ENCODE peak calls at places on chromosomes 5 and 9, in eight cellular contexts. One of them, this sample, is unnamed.

GRCh38 chr5:100517301-100517974 is 17.7 kb upstream of the FAM174A start:
- DNase-seq in IMR-90: no peak
- DNase-seq in hepatocyte: no peak
- DNase-seq in HCT116: no peak
- DNase-seq in A673: no peak
- DNase-seq in endothelial cell of umbilical vein: no peak
- DNase-seq in Peyer's patch: no peak
- DNase-seq in esophagus squamous epithelium: peak; percentile 1
- DNase-seq in this sample: no peak

GRCh38 chr9:34985311-34985899 is 4.1 kb upstream of the DNAJB5 start:
- DNase-seq in esophagus squamous epithelium: no peak
- DNase-seq in endothelial cell of umbilical vein: peak; percentile 72
- DNase-seq in A673: peak; percentile 62
- DNase-seq in HCT116: peak; percentile 59
- DNase-seq in IMR-90: peak; percentile 63
- DNase-seq in hepatocyte: peak; percentile 79
- DNase-seq in Peyer's patch: peak; percentile 85
- DNase-seq in this sample: no peak

GRCh38 chr5:179261301-179262125 is 83.7 kb downstream of the ADAMTS2 start:
- DNase-seq in esophagus squamous epithelium: no peak
- DNase-seq in hepatocyte: peak; percentile 66
- DNase-seq in A673: no peak
- DNase-seq in Peyer's patch: peak; percentile 38
- DNase-seq in HCT116: no peak
- DNase-seq in endothelial cell of umbilical vein: no peak
- DNase-seq in IMR-90: peak; percentile 57
- DNase-seq in this sample: no peak

GRCh38 chr9:129436751-129437625 is 183.9 kb downstream of the C9orf50 start:
- DNase-seq in hepatocyte: peak; percentile 90
- DNase-seq in endothelial cell of umbilical vein: peak; percentile 57
- DNase-seq in esophagus squamous epithelium: no peak
- DNase-seq in HCT116: no peak
- DNase-seq in IMR-90: peak; percentile 57
- DNase-seq in A673: peak; percentile 67
- DNase-seq in Peyer's patch: peak; percentile 70
- DNase-seq in this sample: no peak

GRCh38 chr5:172342907-172343306 is 59.3 kb upstream of the UBTD2 start:
- DNase-seq in hepatocyte: no peak
- DNase-seq in endothelial cell of umbilical vein: no peak
- DNase-seq in HCT116: no peak
- DNase-seq in esophagus squamous epithelium: no peak
- DNase-seq in Peyer's patch: no peak
- DNase-seq in A673: no peak
- DNase-seq in IMR-90: no peak
- DNase-seq in this sample: no peak

GRCh38 chr5:2905741-2906140 is 154.3 kb upstream of the IRX2 start:
- DNase-seq in HCT116: no peak
- DNase-seq in A673: no peak
- DNase-seq in IMR-90: no peak
- DNase-seq in endothelial cell of umbilical vein: no peak
- DNase-seq in hepatocyte: no peak
- DNase-seq in Peyer's patch: no peak
- DNase-seq in esophagus squamous epithelium: no peak
- DNase-seq in this sample: no peak

GRCh38 chr9:95506692-95507455 is 9.9 kb downstream of the PTCH1 start:
- DNase-seq in hepatocyte: peak; percentile 48
- DNase-seq in A673: peak; percentile 71
- DNase-seq in Peyer's patch: peak; percentile 67
- DNase-seq in HCT116: no peak
- DNase-seq in IMR-90: peak; percentile 58
- DNase-seq in endothelial cell of umbilical vein: peak; percentile 71
- DNase-seq in esophagus squamous epithelium: no peak
- DNase-seq in this sample: peak; percentile 37

GRCh38 chr5:54836959-54837534 is 148.3 kb downstream of the ESM1 start:
- DNase-seq in hepatocyte: no peak
- DNase-seq in Peyer's patch: no peak
- DNase-seq in IMR-90: peak; percentile 65
- DNase-seq in A673: no peak
- DNase-seq in HCT116: no peak
- DNase-seq in esophagus squamous epithelium: no peak
- DNase-seq in endothelial cell of umbilical vein: no peak
- DNase-seq in this sample: no peak

GRCh38 chr5:133294380-133294779 is 242.6 kb downstream of the HSPA4 start:
- DNase-seq in IMR-90: no peak
- DNase-seq in Peyer's patch: no peak
- DNase-seq in HCT116: no peak
- DNase-seq in hepatocyte: no peak
- DNase-seq in esophagus squamous epithelium: no peak
- DNase-seq in endothelial cell of umbilical vein: no peak
- DNase-seq in A673: no peak
- DNase-seq in this sample: no peak

GRCh38 chr5:173663810-173664526 is 47.5 kb upstream of the BOD1 start:
- DNase-seq in HCT116: no peak
- DNase-seq in hepatocyte: no peak
- DNase-seq in esophagus squamous epithelium: no peak
- DNase-seq in endothelial cell of umbilical vein: no peak
- DNase-seq in Peyer's patch: no peak
- DNase-seq in IMR-90: no peak
- DNase-seq in A673: no peak
- DNase-seq in this sample: no peak

GRCh38 chr9:83588256-83588655 is 34.7 kb upstream of the IDNK start:
- DNase-seq in Peyer's patch: no peak
- DNase-seq in hepatocyte: no peak
- DNase-seq in esophagus squamous epithelium: no peak
- DNase-seq in IMR-90: no peak
- DNase-seq in endothelial cell of umbilical vein: no peak
- DNase-seq in A673: no peak
- DNase-seq in HCT116: no peak
- DNase-seq in this sample: no peak

GRCh38 chr9:123723135-123723875 is 206.6 kb downstream of the DENND1A start:
- DNase-seq in endothelial cell of umbilical vein: no peak
- DNase-seq in hepatocyte: no peak
- DNase-seq in esophagus squamous epithelium: no peak
- DNase-seq in Peyer's patch: no peak
- DNase-seq in A673: no peak
- DNase-seq in IMR-90: no peak
- DNase-seq in HCT116: no peak
- DNase-seq in this sample: no peak

GRCh38 chr5:41087461-41087860 is 16.3 kb upstream of the MROH2B start:
- DNase-seq in Peyer's patch: no peak
- DNase-seq in IMR-90: peak; percentile 96
- DNase-seq in A673: no peak
- DNase-seq in hepatocyte: no peak
- DNase-seq in esophagus squamous epithelium: no peak
- DNase-seq in HCT116: no peak
- DNase-seq in endothelial cell of umbilical vein: no peak
- DNase-seq in this sample: no peak

GRCh38 chr9:130498918-130499698 is 54.3 kb downstream of the ASS1 start:
- DNase-seq in esophagus squamous epithelium: no peak
- DNase-seq in A673: no peak
- DNase-seq in hepatocyte: peak; percentile 62
- DNase-seq in IMR-90: no peak
- DNase-seq in Peyer's patch: peak; percentile 53
- DNase-seq in HCT116: no peak
- DNase-seq in endothelial cell of umbilical vein: no peak
- DNase-seq in this sample: no peak

GRCh38 chr5:156330141-156330870 is 3.3 kb downstream of the SGCD start:
- DNase-seq in endothelial cell of umbilical vein: no peak
- DNase-seq in HCT116: no peak
- DNase-seq in Peyer's patch: no peak
- DNase-seq in esophagus squamous epithelium: no peak
- DNase-seq in hepatocyte: no peak
- DNase-seq in IMR-90: peak; percentile 54
- DNase-seq in A673: no peak
- DNase-seq in this sample: no peak

GRCh38 chr5:73853091-73853490 is 227.1 kb downstream of the ARHGEF28 start:
- DNase-seq in hepatocyte: no peak
- DNase-seq in Peyer's patch: no peak
- DNase-seq in A673: peak; percentile 8
- DNase-seq in endothelial cell of umbilical vein: no peak
- DNase-seq in IMR-90: peak; percentile 73
- DNase-seq in esophagus squamous epithelium: no peak
- DNase-seq in HCT116: no peak
- DNase-seq in this sample: no peak

GRCh38 chr5:93582677-93583524 is at the start of gene NR2F1:
- DNase-seq in HCT116: peak; percentile 98
- DNase-seq in A673: peak; percentile 67
- DNase-seq in hepatocyte: peak; percentile 67
- DNase-seq in esophagus squamous epithelium: no peak
- DNase-seq in endothelial cell of umbilical vein: peak; percentile 99
- DNase-seq in Peyer's patch: peak; percentile 74
- DNase-seq in IMR-90: peak; percentile 99
- DNase-seq in this sample: no peak

GRCh38 chr9:33166263-33167083 is 663 bp downstream of the B4GALT1 start:
- DNase-seq in esophagus squamous epithelium: no peak
- DNase-seq in Peyer's patch: no peak
- DNase-seq in IMR-90: no peak
- DNase-seq in HCT116: no peak
- DNase-seq in endothelial cell of umbilical vein: peak; percentile 40
- DNase-seq in hepatocyte: peak; percentile 72
- DNase-seq in A673: peak; percentile 51
- DNase-seq in this sample: peak; percentile 52

GRCh38 chr5:149938272-149938671 is 6.3 kb downstream of the PDE6A start:
- DNase-seq in endothelial cell of umbilical vein: peak; percentile 88
- DNase-seq in A673: peak; percentile 59
- DNase-seq in hepatocyte: no peak
- DNase-seq in IMR-90: peak; percentile 50
- DNase-seq in HCT116: no peak
- DNase-seq in esophagus squamous epithelium: no peak
- DNase-seq in Peyer's patch: peak; percentile 71
- DNase-seq in this sample: no peak

GRCh38 chr5:57531333-57531732 is 48.7 kb upstream of the ACTBL2 start:
- DNase-seq in Peyer's patch: no peak
- DNase-seq in HCT116: no peak
- DNase-seq in esophagus squamous epithelium: no peak
- DNase-seq in endothelial cell of umbilical vein: no peak
- DNase-seq in A673: no peak
- DNase-seq in hepatocyte: no peak
- DNase-seq in IMR-90: no peak
- DNase-seq in this sample: no peak

GRCh38 chr5:62460578-62460983 is 48.0 kb downstream of the IPO11 start:
- DNase-seq in HCT116: no peak
- DNase-seq in endothelial cell of umbilical vein: peak; percentile 67
- DNase-seq in Peyer's patch: no peak
- DNase-seq in IMR-90: peak; percentile 68
- DNase-seq in A673: peak; percentile 76
- DNase-seq in esophagus squamous epithelium: no peak
- DNase-seq in hepatocyte: peak; percentile 70
- DNase-seq in this sample: peak; percentile 3

GRCh38 chr9:97737429-97737828 is 40.3 kb upstream of the XPA start:
- DNase-seq in HCT116: peak; percentile 15
- DNase-seq in esophagus squamous epithelium: no peak
- DNase-seq in hepatocyte: no peak
- DNase-seq in IMR-90: no peak
- DNase-seq in Peyer's patch: no peak
- DNase-seq in A673: peak; percentile 31
- DNase-seq in endothelial cell of umbilical vein: no peak
- DNase-seq in this sample: no peak

GRCh38 chr5:157359350-157359910 is 93.5 kb downstream of the CYFIP2 start:
- DNase-seq in endothelial cell of umbilical vein: no peak
- DNase-seq in esophagus squamous epithelium: no peak
- DNase-seq in IMR-90: no peak
- DNase-seq in A673: peak; percentile 37
- DNase-seq in Peyer's patch: no peak
- DNase-seq in hepatocyte: no peak
- DNase-seq in HCT116: no peak
- DNase-seq in this sample: no peak
- H3K36me3 ChIP-seq in endothelial cell of umbilical vein: no peaks in the 10 kb centered on the region
- H3K36me3 ChIP-seq in esophagus squamous epithelium: no peaks in the 10 kb centered on the region
- H3K36me3 ChIP-seq in IMR-90: no peaks in the 10 kb centered on the region
- H3K36me3 ChIP-seq in A673: no peaks in the 10 kb centered on the region
- H3K36me3 ChIP-seq in Peyer's patch: no peaks in the 10 kb centered on the region
- H3K36me3 ChIP-seq in hepatocyte: no peaks in the 10 kb centered on the region
- H3K36me3 ChIP-seq in HCT116: no peaks in the 10 kb centered on the region
- H3K36me3 ChIP-seq in this sample: peaks cover 40% of the 10 kb centered on the region

DNA sequence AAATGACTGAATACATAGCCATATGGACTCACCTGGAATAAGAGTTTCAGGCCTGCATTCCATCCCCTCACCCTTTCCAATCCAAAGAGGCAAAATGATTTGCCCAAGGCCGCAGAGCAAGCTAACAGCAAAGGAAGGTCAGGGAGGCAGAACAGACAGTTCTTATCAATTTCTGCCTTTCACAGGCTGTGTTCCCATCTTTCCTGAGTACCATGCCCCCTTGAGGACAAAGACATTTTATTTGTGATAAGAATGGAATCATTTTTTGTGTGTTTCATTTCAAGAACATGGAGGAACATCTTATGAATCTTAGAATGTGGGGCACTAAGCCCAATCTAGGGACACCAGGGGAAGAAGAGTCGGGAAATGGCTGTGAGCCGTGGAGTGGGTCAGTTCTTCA is 13.9 kb downstream of the LHFPL2 start:
- DNase-seq in endothelial cell of umbilical vein: peak; percentile 27
- DNase-seq in hepatocyte: no peak
- DNase-seq in IMR-90: no peak
- DNase-seq in esophagus squamous epithelium: no peak
- DNase-seq in HCT116: no peak
- DNase-seq in A673: peak; percentile 24
- DNase-seq in Peyer's patch: no peak
- DNase-seq in this sample: no peak
- TF ChIP-seq CTCF in endothelial cell of umbilical vein: no peak
- TF ChIP-seq CTCF in hepatocyte: peak; percentile 17
- TF ChIP-seq CTCF in IMR-90: peak; percentile 25
- TF ChIP-seq CTCF in esophagus squamous epithelium: no peak
- TF ChIP-seq CTCF in HCT116: peak; percentile 26
- TF ChIP-seq CTCF in A673: peak; percentile 34
- TF ChIP-seq CTCF in Peyer's patch: no peak
- TF ChIP-seq CTCF in this sample: no peak

DNA sequence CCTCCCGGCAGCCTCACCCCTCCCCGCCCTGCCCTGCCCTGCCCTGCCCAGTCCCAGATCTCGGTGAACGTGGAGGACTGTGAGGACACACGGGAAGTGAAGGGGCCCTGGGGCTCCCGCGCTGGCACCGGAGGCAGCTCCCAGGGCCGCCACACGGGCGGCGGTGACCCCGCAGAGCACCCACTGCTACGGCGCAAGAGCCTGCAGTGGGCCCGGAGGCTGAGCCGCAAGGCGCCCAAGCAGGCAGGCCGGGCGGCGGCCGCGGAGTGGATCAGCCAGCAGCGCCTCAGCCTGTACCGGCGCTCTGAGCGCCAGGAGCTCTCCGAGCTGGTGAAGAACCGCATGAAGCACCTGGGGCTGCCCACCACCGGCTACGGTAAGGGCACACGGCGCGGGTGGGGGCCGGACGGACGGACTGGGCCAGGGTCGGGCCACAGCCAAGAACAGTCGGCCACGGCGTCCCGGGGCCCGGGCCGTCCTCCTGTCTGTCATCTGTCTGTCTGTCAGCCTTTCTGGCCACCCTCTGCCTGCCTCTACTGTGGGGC is 84.2 kb downstream of the KCNT1 start:
- DNase-seq in Peyer's patch: no peak
- DNase-seq in hepatocyte: no peak
- DNase-seq in HCT116: no peak
- DNase-seq in endothelial cell of umbilical vein: no peak
- DNase-seq in IMR-90: no peak
- DNase-seq in esophagus squamous epithelium: no peak
- DNase-seq in A673: no peak
- DNase-seq in this sample: no peak
- H3K27me3 ChIP-seq in Peyer's patch: no peaks in the 10 kb centered on the region
- H3K27me3 ChIP-seq in hepatocyte: no peaks in the 10 kb centered on the region
- H3K27me3 ChIP-seq in HCT116: no peaks in the 10 kb centered on the region
- H3K27me3 ChIP-seq in endothelial cell of umbilical vein: no peaks in the 10 kb centered on the region
- H3K27me3 ChIP-seq in IMR-90: peaks cover 23% of the 10 kb centered on the region
- H3K27me3 ChIP-seq in esophagus squamous epithelium: no peaks in the 10 kb centered on the region
- H3K27me3 ChIP-seq in A673: no peaks in the 10 kb centered on the region
- H3K27me3 ChIP-seq in this sample: no peaks in the 10 kb centered on the region

GRCh38 chr5:1325870-1326546 is 18.9 kb downstream of the CLPTM1L start:
- DNase-seq in hepatocyte: no peak
- DNase-seq in endothelial cell of umbilical vein: no peak
- DNase-seq in A673: peak; percentile 41
- DNase-seq in HCT116: no peak
- DNase-seq in IMR-90: no peak
- DNase-seq in Peyer's patch: peak; percentile 44
- DNase-seq in esophagus squamous epithelium: no peak
- DNase-seq in this sample: no peak
- H3K36me3 ChIP-seq in hepatocyte: no peaks in the 10 kb centered on the region
- H3K36me3 ChIP-seq in endothelial cell of umbilical vein: peaks cover 5% of the 10 kb centered on the region
- H3K36me3 ChIP-seq in A673: peaks cover 43% of the 10 kb centered on the region
- H3K36me3 ChIP-seq in HCT116: peaks cover 11% of the 10 kb centered on the region
- H3K36me3 ChIP-seq in IMR-90: peaks cover 52% of the 10 kb centered on the region
- H3K36me3 ChIP-seq in Peyer's patch: no peaks in the 10 kb centered on the region
- H3K36me3 ChIP-seq in esophagus squamous epithelium: peaks cover 88% of the 10 kb centered on the region
- H3K36me3 ChIP-seq in this sample: peaks cover 40% of the 10 kb centered on the region